ENCODE peak calls at places on chromosomes 16 and 17, in four cellular contexts. One of them, this sample, is unnamed.

GRCh38 chr16:4232541-4233386 is 9.1 kb downstream of the SRL start:
- DNase-seq in non-pigmented ciliary epithelial cell: no peak
- DNase-seq in kidney tubule cell: no peak
- DNase-seq in NCI-H1092: no peak
- DNase-seq in this sample: peak

GRCh38 chr17:51820252-51820651 is 338.3 kb downstream of the CA10 start:
- DNase-seq in non-pigmented ciliary epithelial cell: no peak
- DNase-seq in kidney tubule cell: peak
- DNase-seq in NCI-H1092: no peak
- DNase-seq in this sample: peak

GRCh38 chr17:1647802-1648581 is 1.7 kb downstream of the RILP start:
- DNase-seq in non-pigmented ciliary epithelial cell: no peak
- DNase-seq in kidney tubule cell: no peak
- DNase-seq in NCI-H1092: no peak
- DNase-seq in this sample: no peak

GRCh38 chr17:83092186-83092585 is 12.8 kb downstream of the METRNL start:
- DNase-seq in non-pigmented ciliary epithelial cell: no peak
- DNase-seq in kidney tubule cell: no peak
- DNase-seq in NCI-H1092: no peak
- DNase-seq in this sample: no peak

GRCh38 chr17:45794840-45795239 is 10.7 kb downstream of the CRHR1 start:
- DNase-seq in non-pigmented ciliary epithelial cell: no peak
- DNase-seq in kidney tubule cell: peak
- DNase-seq in NCI-H1092: no peak
- DNase-seq in this sample: no peak

GRCh38 chr17:7023576-7024401 is 939 bp downstream of the BCL6B start:
- DNase-seq in non-pigmented ciliary epithelial cell: no peak
- DNase-seq in kidney tubule cell: peak
- DNase-seq in NCI-H1092: peak
- DNase-seq in this sample: peak

GRCh38 chr17:46795379-46795952 is 23.0 kb downstream of the WNT3 start:
- DNase-seq in non-pigmented ciliary epithelial cell: peak
- DNase-seq in kidney tubule cell: no peak
- DNase-seq in NCI-H1092: no peak
- DNase-seq in this sample: no peak

GRCh38 chr17:79080761-79081290 is 6.2 kb downstream of the ENGASE start:
- DNase-seq in non-pigmented ciliary epithelial cell: no peak
- DNase-seq in kidney tubule cell: no peak
- DNase-seq in NCI-H1092: no peak
- DNase-seq in this sample: no peak

GRCh38 chr16:54112807-54113206 is 173.8 kb downstream of the IRX3 start:
- DNase-seq in non-pigmented ciliary epithelial cell: no peak
- DNase-seq in kidney tubule cell: no peak
- DNase-seq in NCI-H1092: no peak
- DNase-seq in this sample: no peak

GRCh38 chr16:74521691-74522090 is 85.2 kb downstream of the GLG1 start:
- DNase-seq in non-pigmented ciliary epithelial cell: no peak
- DNase-seq in kidney tubule cell: peak
- DNase-seq in NCI-H1092: no peak
- DNase-seq in this sample: no peak

GRCh38 chr16:46712911-46713310 is 23.5 kb downstream of the ORC6 start:
- DNase-seq in non-pigmented ciliary epithelial cell: no peak
- DNase-seq in kidney tubule cell: no peak
- DNase-seq in NCI-H1092: no peak
- DNase-seq in this sample: no peak

GRCh38 chr16:75550211-75550662 is 5.8 kb downstream of the TMEM231 start:
- DNase-seq in non-pigmented ciliary epithelial cell: peak
- DNase-seq in kidney tubule cell: peak
- DNase-seq in NCI-H1092: no peak
- DNase-seq in this sample: peak

GRCh38 chr17:17742133-17742621 is 60.9 kb downstream of the RAI1 start:
- DNase-seq in non-pigmented ciliary epithelial cell: no peak
- DNase-seq in kidney tubule cell: no peak
- DNase-seq in NCI-H1092: no peak
- DNase-seq in this sample: no peak

GRCh38 chr17:29358421-29358820 is 31.7 kb upstream of the TAOK1 start:
- DNase-seq in non-pigmented ciliary epithelial cell: no peak
- DNase-seq in kidney tubule cell: peak
- DNase-seq in NCI-H1092: no peak
- DNase-seq in this sample: peak

GRCh38 chr17:6684881-6685767 is 28.0 kb downstream of the SLC13A5 start:
- DNase-seq in non-pigmented ciliary epithelial cell: no peak
- DNase-seq in kidney tubule cell: no peak
- DNase-seq in NCI-H1092: no peak
- DNase-seq in this sample: no peak

GRCh38 chr16:17453365-17454122 is 17.2 kb downstream of the XYLT1 start:
- DNase-seq in non-pigmented ciliary epithelial cell: no peak
- DNase-seq in kidney tubule cell: no peak
- DNase-seq in NCI-H1092: no peak
- DNase-seq in this sample: no peak

GRCh38 chr17:49548506-49549310 is 27.0 kb upstream of the NXPH3 start:
- DNase-seq in non-pigmented ciliary epithelial cell: no peak
- DNase-seq in kidney tubule cell: peak
- DNase-seq in NCI-H1092: no peak
- DNase-seq in this sample: peak

GRCh38 chr16:4612977-4613635 is 1.6 kb downstream of the UBALD1 start:
- DNase-seq in non-pigmented ciliary epithelial cell: no peak
- DNase-seq in kidney tubule cell: no peak
- DNase-seq in NCI-H1092: no peak
- DNase-seq in this sample: peak

GRCh38 chr16:88999457-89000206 is 22.6 kb upstream of the CBFA2T3 start:
- DNase-seq in non-pigmented ciliary epithelial cell: no peak
- DNase-seq in kidney tubule cell: no peak
- DNase-seq in NCI-H1092: no peak
- DNase-seq in this sample: peak

GRCh38 chr16:83348991-83349390 is 458.8 kb upstream of the HSBP1 start:
- DNase-seq in non-pigmented ciliary epithelial cell: no peak
- DNase-seq in kidney tubule cell: no peak
- DNase-seq in NCI-H1092: no peak
- DNase-seq in this sample: no peak

GRCh38 chr17:74211141-74211928 is 2.0 kb upstream of the TTYH2 start:
- DNase-seq in non-pigmented ciliary epithelial cell: no peak
- DNase-seq in kidney tubule cell: no peak
- DNase-seq in NCI-H1092: no peak
- DNase-seq in this sample: no peak

GRCh38 chr17:34581446-34582184 is 2.2 kb downstream of the TMEM132E start:
- DNase-seq in non-pigmented ciliary epithelial cell: no peak
- DNase-seq in kidney tubule cell: no peak
- DNase-seq in NCI-H1092: no peak
- DNase-seq in this sample: no peak

GRCh38 chr16:50520451-50521245 is 27.5 kb upstream of the NKD1 start:
- DNase-seq in non-pigmented ciliary epithelial cell: no peak
- DNase-seq in kidney tubule cell: no peak
- DNase-seq in NCI-H1092: no peak
- DNase-seq in this sample: no peak

GRCh38 chr17:7555320-7555948 is 3.1 kb upstream of the TNFSF13 start:
- DNase-seq in non-pigmented ciliary epithelial cell: no peak
- DNase-seq in kidney tubule cell: no peak
- DNase-seq in NCI-H1092: no peak
- DNase-seq in this sample: no peak

GRCh38 chr16:1613728-1614225 is 1.6 kb downstream of the CRAMP1 start:
- DNase-seq in non-pigmented ciliary epithelial cell: no peak
- DNase-seq in kidney tubule cell: peak
- DNase-seq in NCI-H1092: no peak
- DNase-seq in this sample: peak

GRCh38 chr17:3904486-3904885 is 11.6 kb upstream of the CAMKK1 start:
- DNase-seq in non-pigmented ciliary epithelial cell: no peak
- DNase-seq in kidney tubule cell: no peak
- DNase-seq in NCI-H1092: no peak
- DNase-seq in this sample: no peak

GRCh38 chr16:12157510-12158093 is 181.1 kb downstream of the SNX29 start:
- DNase-seq in non-pigmented ciliary epithelial cell: no peak
- DNase-seq in kidney tubule cell: peak
- DNase-seq in NCI-H1092: no peak
- DNase-seq in this sample: no peak

GRCh38 chr16:57382535-57383275 is 10.4 kb downstream of the CX3CL1 start:
- DNase-seq in non-pigmented ciliary epithelial cell: no peak
- DNase-seq in kidney tubule cell: no peak
- DNase-seq in NCI-H1092: no peak
- DNase-seq in this sample: no peak

GRCh38 chr16:23940111-23940510 is 104.3 kb downstream of the PRKCB start:
- DNase-seq in non-pigmented ciliary epithelial cell: no peak
- DNase-seq in kidney tubule cell: no peak
- DNase-seq in NCI-H1092: no peak
- DNase-seq in this sample: no peak

GRCh38 chr17:81027591-81028505 is 7.1 kb upstream of the BAIAP2 start:
- DNase-seq in non-pigmented ciliary epithelial cell: no peak
- DNase-seq in kidney tubule cell: peak
- DNase-seq in NCI-H1092: no peak
- DNase-seq in this sample: no peak

GRCh38 chr17:249236-249993 is 68.0 kb upstream of the DOC2B start:
- DNase-seq in non-pigmented ciliary epithelial cell: no peak
- DNase-seq in kidney tubule cell: no peak
- DNase-seq in NCI-H1092: no peak
- DNase-seq in this sample: no peak

GRCh38 chr17:59964455-59965328 is at the start of gene RNFT1:
- DNase-seq in non-pigmented ciliary epithelial cell: peak
- DNase-seq in kidney tubule cell: peak
- DNase-seq in NCI-H1092: peak
- DNase-seq in this sample: peak

GRCh38 chr16:76164970-76165558 is 112.1 kb upstream of the CNTNAP4 start:
- DNase-seq in non-pigmented ciliary epithelial cell: no peak
- DNase-seq in kidney tubule cell: no peak
- DNase-seq in NCI-H1092: no peak
- DNase-seq in this sample: no peak

GRCh38 chr16:2860826-2861567 is 3.0 kb upstream of the PRSS22 start:
- DNase-seq in non-pigmented ciliary epithelial cell: no peak
- DNase-seq in kidney tubule cell: peak
- DNase-seq in NCI-H1092: no peak
- DNase-seq in this sample: peak

GRCh38 chr16:4392382-4393242 is 21.0 kb downstream of the VASN start:
- DNase-seq in non-pigmented ciliary epithelial cell: no peak
- DNase-seq in kidney tubule cell: peak
- DNase-seq in NCI-H1092: peak
- DNase-seq in this sample: peak